ENCODE peak calls at places on chromosome 14, in four cellular contexts. T is GM12878, A is IMR-90, K is K562. J is an unnamed sample.

GRCh38 chr14:31578792-31579191 is 17.6 kb downstream of the NUBPL start:
- DNase-seq in T (no peak), A (no peak), K (no peak), J (no peak)

GRCh38 chr14:66306101-66306500 is 180.1 kb upstream of the CCDC196 start:
- DNase-seq in T (no peak), A (no peak), K (no peak), J (no peak)

GRCh38 chr14:56894591-56894991 is 84.3 kb upstream of the OTX2 start:
- DNase-seq in T (no peak), A (no peak), K (no peak), J (no peak)

GRCh38 chr14:58501214-58501816 is 73.8 kb downstream of the KIAA0586 start:
- DNase-seq in T (peak), A (peak), K (peak), J (peak)

GRCh38 chr14:26867171-26867757 is 269.4 kb upstream of the NOVA1 start:
- DNase-seq in T (no peak), A (no peak), K (no peak), J (no peak)

GRCh38 chr14:67285876-67286452 is 44.7 kb downstream of the PALS1 start:
- DNase-seq in T (no peak), A (peak), K (peak), J (peak)

GRCh38 chr14:100025111-100025510 is 40.1 kb upstream of the EVL start:
- DNase-seq in T (no peak), A (peak), K (peak), J (peak)

GRCh38 chr14:70665448-70666363 is 24.0 kb downstream of the TTC9 start:
- DNase-seq in T (peak), A (no peak), K (no peak), J (no peak)

GRCh38 chr14:34064349-34064748 is 113.5 kb upstream of the EGLN3 start:
- DNase-seq in T (no peak), A (peak), K (no peak), J (no peak)

GRCh38 chr14:84036863-84037262 is 1493.1 kb upstream of the FLRT2 start:
- DNase-seq in T (peak), A (peak), K (no peak), J (peak)

GRCh38 chr14:68686724-68687123 is 106.1 kb downstream of the ZFP36L1 start:
- DNase-seq in T (no peak), A (no peak), K (no peak), J (no peak)
- TF ChIP-seq FOS in T (no peak), A (no peak), K (no peak), J (no peak)

DNA sequence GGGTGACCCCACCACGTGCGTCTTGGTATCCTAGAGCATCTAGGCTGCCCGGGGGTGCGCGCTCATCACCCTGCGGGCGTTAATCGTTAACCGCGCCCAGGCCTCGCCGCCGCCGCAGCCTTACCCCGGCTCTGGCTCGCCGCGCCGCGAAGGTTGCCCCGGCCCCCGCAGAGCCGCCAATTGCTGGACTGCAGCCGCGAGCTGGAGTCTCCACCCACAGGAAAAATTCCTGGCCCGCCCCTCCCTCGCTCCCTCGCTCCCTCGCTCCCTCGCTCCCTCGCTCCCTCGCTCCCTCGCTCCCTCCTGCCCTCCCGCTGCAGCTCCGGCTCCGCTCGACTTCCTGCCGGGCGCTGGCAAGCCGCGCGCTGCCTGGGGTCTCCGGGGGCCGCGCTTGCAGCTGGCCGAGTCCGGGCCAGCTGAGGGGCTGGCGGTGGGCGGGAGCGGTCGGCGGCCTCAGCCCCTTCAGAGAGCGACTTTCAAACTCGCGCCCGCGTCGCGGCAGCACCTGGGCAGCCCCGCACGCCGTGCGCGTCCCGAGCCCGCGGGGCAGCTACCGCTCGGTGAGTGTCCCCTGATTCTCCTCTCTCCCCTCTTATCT is at the start of gene PLEKHG3:
- DNase-seq in T (no peak), A (peak), K (peak), J (peak)
- TF ChIP-seq FOS in T (no peak), A (no peak), K (no peak), J (no peak)

GRCh38 chr14:52006361-52006760 is 17.0 kb downstream of the RTRAF start:
- DNase-seq in T (no peak), A (no peak), K (no peak), J (no peak)
- TF ChIP-seq FOS in T (no peak), A (no peak), K (no peak), J (no peak)

GRCh38 chr14:87960013-87960787 is 32.8 kb downstream of the GALC start:
- DNase-seq in T (no peak), A (no peak), K (no peak), J (no peak)
- TF ChIP-seq FOS in T (no peak), A (no peak), K (no peak), J (no peak)

GRCh38 chr14:94089479-94089878 is 8.4 kb downstream of the IFI27L1 start:
- DNase-seq in T (no peak), A (peak), K (no peak), J (no peak)

GRCh38 chr14:94093418-94093817 is 12.3 kb downstream of the IFI27L1 start:
- DNase-seq in T (no peak), A (no peak), K (no peak), J (no peak)

DNA sequence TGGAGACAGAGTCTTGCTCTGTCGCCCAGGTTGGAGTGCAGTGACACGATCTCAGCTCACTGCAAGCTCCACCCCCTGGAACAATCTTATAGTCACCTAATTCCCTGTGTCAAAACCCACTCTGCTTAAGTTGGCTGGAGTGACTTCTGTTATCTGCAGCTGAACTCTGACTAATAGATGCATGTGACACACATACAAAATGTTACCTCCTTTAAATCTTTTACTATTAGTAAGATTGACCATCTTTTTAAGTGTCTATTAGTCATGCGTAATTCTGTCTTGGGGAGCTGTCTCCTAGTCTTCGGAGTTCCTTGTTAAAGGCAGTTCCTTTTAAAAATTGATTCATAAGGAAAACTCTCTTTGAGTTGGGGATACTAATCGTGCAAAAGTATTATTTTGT is 7.4 kb downstream of the IFI27L1 start:
- DNase-seq in T (no peak), A (peak), K (no peak), J (no peak)
- TF ChIP-seq FOS in T (no peak), A (peak), K (no peak), J (no peak)

GRCh38 chr14:45526715-45527549 is 273.9 kb upstream of the MIS18BP1 start:
- DNase-seq in T (peak), A (no peak), K (peak), J (no peak)
- TF ChIP-seq FOS in T (no peak), A (no peak), K (no peak), J (no peak)

GRCh38 chr14:96512602-96513397 is 10.6 kb downstream of the PAPOLA start:
- DNase-seq in T (no peak), A (no peak), K (no peak), J (no peak)
- TF ChIP-seq FOS in T (no peak), A (no peak), K (no peak), J (no peak)